ENCODE peak calls at places on chromosomes 3 and 15, in seven cellular contexts. M, R, K, Y, V, U and F are unnamed samples.

GRCh38 chr15:67531379-67532059 is 10.6 kb downstream of the C15orf61 start:
- DNase-seq in M (no peak), U (no peak), Y (no peak), K (peak), R (peak), V (peak), F (no peak)

GRCh38 chr3:181974198-181974597 is 262.5 kb downstream of the SOX2 start:
- DNase-seq in M (no peak), V (peak), K (no peak), U (no peak), Y (no peak), R (no peak), F (no peak)

GRCh38 chr3:70873686-70874085 is 561.2 kb upstream of the MDFIC2 start:
- DNase-seq in M (no peak), K (no peak), U (no peak), Y (no peak), V (no peak), R (no peak), F (no peak)

GRCh38 chr3:174775603-174776002 is 83.5 kb upstream of the NAALADL2 start:
- DNase-seq in V (peak), U (no peak), M (no peak), K (no peak), Y (no peak), R (no peak), F (no peak)

GRCh38 chr3:111652492-111653180 is 57.5 kb upstream of the ZBED2 start:
- DNase-seq in M (no peak), V (no peak), U (no peak), R (no peak), Y (no peak), K (no peak), F (no peak)

GRCh38 chr3:48748754-48749153 is 31.7 kb upstream of the IP6K2 start:
- DNase-seq in Y (no peak), M (no peak), U (no peak), K (no peak), V (no peak), R (no peak), F (no peak)

GRCh38 chr3:46824561-46824960 is 38.7 kb downstream of the MYL3 start:
- DNase-seq in V (no peak), M (no peak), U (no peak), Y (no peak), R (no peak), K (no peak), F (no peak)

GRCh38 chr15:74396445-74397238 is 29.2 kb upstream of the CYP11A1 start:
- DNase-seq in U (no peak), V (peak), K (no peak), R (peak), M (no peak), Y (no peak), F (no peak)

GRCh38 chr3:105907790-105908189 is 39.0 kb upstream of the CBLB start:
- DNase-seq in U (no peak), R (peak), M (no peak), V (no peak), Y (no peak), K (no peak), F (no peak)

GRCh38 chr3:71380096-71380495 is 203.4 kb downstream of the FOXP1 start:
- DNase-seq in K (no peak), Y (no peak), V (no peak), M (no peak), R (no peak), U (no peak), F (no peak)

GRCh38 chr3:64518950-64519349 is 168.8 kb downstream of the ADAMTS9 start:
- DNase-seq in Y (no peak), K (peak), V (peak), M (no peak), R (peak), U (no peak), F (peak)

GRCh38 chr3:100782359-100782758 is 73.1 kb downstream of the TFG start:
- DNase-seq in U (no peak), M (no peak), R (peak), K (no peak), V (no peak), Y (no peak), F (no peak)

GRCh38 chr15:44438402-44438801 is 11.0 kb downstream of the CTDSPL2 start:
- DNase-seq in V (no peak), U (no peak), Y (no peak), M (no peak), K (no peak), R (no peak), F (no peak)

GRCh38 chr15:54576303-54576935 is 598.2 kb downstream of the UNC13C start:
- DNase-seq in Y (no peak), V (no peak), R (no peak), M (no peak), K (no peak), U (no peak), F (no peak)

GRCh38 chr3:155079795-155080546 is at the start of gene MME:
- DNase-seq in M (no peak), Y (peak), K (no peak), U (no peak), R (peak), V (peak), F (no peak)

GRCh38 chr3:172085557-172085895 is 46.1 kb downstream of the FNDC3B start:
- DNase-seq in V (no peak), Y (no peak), M (no peak), U (no peak), R (no peak), K (no peak), F (no peak)

GRCh38 chr15:63874616-63875015 is 40.9 kb upstream of the HERC1 start:
- DNase-seq in Y (no peak), K (no peak), V (no peak), R (no peak), U (no peak), M (no peak), F (no peak)

GRCh38 chr15:82643992-82644391 is 3.2 kb downstream of the CPEB1 start:
- DNase-seq in V (no peak), M (no peak), Y (no peak), R (no peak), K (no peak), U (no peak), F (no peak)

GRCh38 chr3:174495928-174496327 is 363.2 kb upstream of the NAALADL2 start:
- DNase-seq in V (no peak), U (no peak), K (no peak), R (peak), Y (no peak), M (no peak), F (no peak)

GRCh38 chr3:133970916-133971315 is 58.8 kb downstream of the SLCO2A1 start:
- DNase-seq in M (no peak), K (no peak), Y (no peak), V (no peak), R (no peak), U (no peak), F (no peak)

GRCh38 chr3:76998555-76998954 is 41.3 kb upstream of the ROBO2 start:
- DNase-seq in U (no peak), K (no peak), V (no peak), R (no peak), M (no peak), Y (no peak), F (no peak)

GRCh38 chr3:102531686-102532085 is 96.9 kb downstream of the ZPLD1 start:
- DNase-seq in V (no peak), K (no peak), Y (no peak), R (no peak), M (no peak), U (no peak), F (no peak)

GRCh38 chr3:89434621-89435380 is 327.4 kb downstream of the EPHA3 start:
- DNase-seq in Y (no peak), R (no peak), K (no peak), U (no peak), V (no peak), M (no peak), F (no peak)

GRCh38 chr15:70154440-70155347 is 57.0 kb upstream of the TLE3 start:
- DNase-seq in M (no peak), V (peak), U (no peak), K (no peak), Y (peak), R (no peak), F (no peak)

GRCh38 chr3:32412887-32413286 is 21.2 kb downstream of the CMTM7 start:
- DNase-seq in U (peak), Y (no peak), M (no peak), R (no peak), V (no peak), K (no peak), F (no peak)

GRCh38 chr15:79960502-79961217 is 10.3 kb downstream of the BCL2A1 start:
- DNase-seq in V (peak), R (no peak), Y (no peak), K (no peak), U (no peak), M (no peak), F (no peak)

GRCh38 chr15:74270155-74270554 is 34.0 kb downstream of the CCDC33 start:
- DNase-seq in Y (no peak), R (no peak), U (no peak), M (no peak), V (no peak), K (no peak), F (no peak)

GRCh38 chr15:88635343-88635742 is 3.5 kb upstream of the ISG20 start:
- DNase-seq in Y (no peak), U (no peak), K (no peak), R (no peak), M (no peak), V (peak), F (no peak)

GRCh38 chr15:30877070-30877469 is 26.6 kb upstream of the FAN1 start:
- DNase-seq in V (no peak), Y (no peak), U (no peak), K (no peak), M (no peak), R (no peak), F (no peak)

GRCh38 chr3:53711387-53711786 is 134.8 kb downstream of the CHDH start:
- DNase-seq in U (no peak), V (no peak), Y (no peak), M (no peak), R (no peak), K (no peak), F (no peak)

GRCh38 chr3:175357758-175358157 is 498.6 kb downstream of the NAALADL2 start:
- DNase-seq in R (no peak), K (no peak), U (no peak), Y (no peak), V (no peak), M (no peak), F (no peak)

GRCh38 chr15:93495799-93496637 is 407.0 kb upstream of the RGMA start:
- DNase-seq in M (no peak), Y (no peak), R (no peak), U (no peak), K (no peak), V (no peak), F (no peak)

GRCh38 chr3:187039723-187040414 is 99.4 kb downstream of the RPL39L start:
- DNase-seq in M (no peak), R (no peak), U (no peak), V (no peak), K (no peak), Y (no peak), F (no peak)

GRCh38 chr15:44193651-44194396 is 1.2 kb downstream of the FRMD5 start:
- DNase-seq in Y (no peak), V (peak), U (peak), M (no peak), K (no peak), R (peak), F (no peak)

GRCh38 chr15:64334530-64334929 is 21.4 kb downstream of the CSNK1G1 start:
- DNase-seq in U (no peak), K (no peak), M (no peak), R (no peak), Y (no peak), V (no peak), F (no peak)

GRCh38 chr3:139934557-139935070 is 371 bp upstream of the CLSTN2 start:
- DNase-seq in Y (peak), R (peak), U (peak), V (peak), K (no peak), M (no peak), F (no peak)

GRCh38 chr3:13950042-13950441 is 70.2 kb upstream of the WNT7A start:
- DNase-seq in Y (no peak), R (no peak), M (no peak), U (peak), K (no peak), V (no peak), F (no peak)

GRCh38 chr3:36812240-36812639 is 47.9 kb upstream of the DCLK3 start:
- DNase-seq in M (no peak), R (no peak), U (no peak), V (no peak), Y (no peak), K (no peak), F (no peak)

GRCh38 chr3:30440147-30440604 is 166.2 kb upstream of the TGFBR2 start:
- DNase-seq in R (peak), V (peak), K (no peak), U (no peak), M (no peak), Y (no peak), F (no peak)

GRCh38 chr3:33377931-33378330 is 62.3 kb downstream of the UBP1 start:
- DNase-seq in K (no peak), U (no peak), R (peak), V (peak), M (no peak), Y (no peak), F (no peak)